ENCODE peak calls at places on chromosomes 6 and 20, in seven cellular contexts. L is IMR-90, Q is neuronal stem cell, I is mesendoderm, T is H9, B is H1, J is trophoblast cell. C is an unnamed sample.

GRCh38 chr20:20743511-20744169 is 31.2 kb upstream of the RALGAPA2 start:
- DNase-seq in T (peak), L (no peak), I (peak), B (no peak), J (no peak), Q (peak), C (peak)

GRCh38 chr20:59559863-59560262 is 44.5 kb upstream of the PHACTR3 start:
- DNase-seq in T (no peak), L (no peak), B (no peak), I (no peak), J (no peak), Q (no peak), C (no peak)

GRCh38 chr6:72290620-72291019 is 331.2 kb upstream of the KCNQ5 start:
- DNase-seq in B (no peak), J (no peak), Q (no peak), T (no peak), I (no peak), L (no peak), C (no peak)

GRCh38 chr6:1766663-1767062 is 156.9 kb downstream of the FOXC1 start:
- DNase-seq in J (no peak), I (no peak), T (no peak), Q (no peak), L (peak), B (no peak), C (peak)

GRCh38 chr6:108654465-108655106 is 93.9 kb downstream of the FOXO3 start:
- DNase-seq in L (peak), T (no peak), I (no peak), Q (no peak), J (no peak), B (no peak), C (no peak)

GRCh38 chr6:41607036-41607435 is 31.2 kb upstream of the MDFI start:
- DNase-seq in I (no peak), T (no peak), Q (no peak), J (no peak), L (no peak), B (no peak), C (no peak)

GRCh38 chr20:5510446-5510845 is 193.7 kb upstream of the PROKR2 start:
- DNase-seq in I (peak), L (no peak), J (no peak), T (peak), B (peak), Q (peak), C (no peak)

GRCh38 chr6:161198176-161198575 is 75.7 kb downstream of the AGPAT4 start:
- DNase-seq in T (no peak), L (no peak), Q (no peak), B (no peak), I (no peak), J (no peak), C (no peak)

GRCh38 chr6:18561006-18561750 is 174.0 kb downstream of the RNF144B start:
- DNase-seq in I (no peak), T (no peak), L (no peak), Q (no peak), B (no peak), J (no peak), C (no peak)

GRCh38 chr6:11188161-11188915 is 44.1 kb downstream of the NEDD9 start:
- DNase-seq in B (no peak), J (no peak), I (no peak), Q (no peak), T (no peak), L (peak), C (no peak)

GRCh38 chr6:124480021-124480430 is 482.2 kb upstream of the RNF217 start:
- DNase-seq in I (peak), T (no peak), B (no peak), Q (no peak), L (no peak), J (no peak), C (no peak)

GRCh38 chr20:11676618-11677289 is 240.9 kb upstream of the BTBD3 start:
- DNase-seq in J (peak), B (no peak), L (peak), T (peak), Q (peak), I (peak), C (peak)

GRCh38 chr6:7784706-7785105 is 58.8 kb downstream of the BMP6 start:
- DNase-seq in B (no peak), Q (no peak), L (no peak), J (no peak), I (no peak), T (no peak), C (no peak)

GRCh38 chr6:2562721-2563120 is 188.0 kb downstream of the MYLK4 start:
- DNase-seq in I (no peak), J (no peak), L (no peak), B (no peak), T (no peak), Q (no peak), C (no peak)

GRCh38 chr6:37054171-37054570 is 48.7 kb downstream of the FGD2 start:
- DNase-seq in L (no peak), B (no peak), J (no peak), Q (no peak), T (no peak), I (no peak), C (no peak)

GRCh38 chr20:25601659-25602058 is 16.3 kb upstream of the NINL start:
- DNase-seq in J (no peak), Q (no peak), B (no peak), L (no peak), I (no peak), T (no peak), C (no peak)

GRCh38 chr6:130431346-130431745 is 65.5 kb downstream of the TMEM200A start:
- DNase-seq in J (no peak), Q (no peak), I (peak), T (no peak), L (no peak), B (no peak), C (no peak)

GRCh38 chr6:10316327-10316726 is 98.5 kb downstream of the TFAP2A start:
- DNase-seq in I (no peak), B (no peak), J (peak), L (peak), Q (no peak), T (no peak), C (peak)

GRCh38 chr6:157682856-157683481 is 140.1 kb upstream of the SNX9 start:
- DNase-seq in I (no peak), B (no peak), Q (no peak), T (no peak), J (peak), L (peak), C (peak)

GRCh38 chr20:45917790-45918141 is 5.8 kb upstream of the PLTP start:
- DNase-seq in B (no peak), J (no peak), I (no peak), Q (no peak), T (no peak), L (peak), C (peak)

GRCh38 chr6:116100419-116101297 is at the start of gene NT5DC1:
- DNase-seq in I (peak), L (peak), J (peak), T (peak), B (peak), Q (peak), C (peak)

GRCh38 chr20:40050596-40050995 is 638.4 kb downstream of the MAFB start:
- DNase-seq in T (no peak), Q (no peak), J (no peak), L (no peak), I (no peak), B (no peak), C (no peak)

GRCh38 chr6:149429427-149430360 is 29.6 kb downstream of the SUMO4 start:
- DNase-seq in J (no peak), I (no peak), T (no peak), Q (no peak), B (no peak), L (no peak), C (no peak)
- H4K8ac ChIP-seq in J (no peak), I (no peak), T (no peak), Q (no peak), B (no peak), L (no peak), C (no peak)

DNA sequence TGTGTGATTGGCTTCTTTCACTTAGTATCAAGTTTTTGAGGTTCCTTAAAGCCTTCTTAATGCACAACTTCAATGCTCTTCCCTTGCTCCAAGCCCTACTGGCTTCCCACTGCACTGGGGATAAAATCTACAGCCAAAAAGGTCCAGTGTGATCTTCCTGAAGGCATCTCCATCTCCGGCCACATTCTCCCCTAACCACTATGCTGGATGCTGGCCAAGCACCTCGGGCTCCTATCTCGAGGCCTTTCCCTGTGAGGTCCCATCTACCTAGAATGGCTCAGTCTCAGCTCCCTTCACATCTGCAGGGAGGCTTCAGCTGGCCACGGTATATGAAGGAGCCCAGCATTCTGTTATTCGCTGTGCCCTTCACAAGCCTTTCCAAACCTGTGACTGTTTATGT is 48.1 kb downstream of the CNKSR3 start:
- DNase-seq in T (no peak), L (no peak), Q (no peak), J (no peak), B (no peak), I (no peak), C (no peak)
- H4K8ac ChIP-seq in T (no peak), L (no peak), Q (no peak), J (no peak), B (no peak), I (no peak), C (no peak)

DNA sequence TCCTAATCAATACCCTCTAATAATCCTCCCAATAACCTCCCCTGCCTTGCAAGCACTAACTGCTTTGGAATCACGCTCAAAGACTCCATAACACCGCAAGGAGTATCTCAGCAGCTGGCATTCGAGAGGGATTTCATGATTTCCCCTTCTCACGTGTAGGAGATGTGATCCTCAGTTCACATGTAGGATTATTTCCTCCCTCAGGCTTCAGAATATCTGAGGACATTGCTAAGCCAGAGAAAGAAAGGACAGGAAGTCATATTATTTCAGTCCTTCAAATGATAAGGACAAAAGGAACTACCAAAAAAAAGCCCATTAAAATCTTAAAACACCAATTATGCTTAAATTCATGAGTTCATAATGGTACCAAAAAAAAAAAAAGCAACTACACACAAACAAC is 122.9 kb downstream of the NFATC2 start:
- DNase-seq in J (no peak), T (no peak), B (no peak), I (no peak), L (no peak), Q (no peak), C (no peak)
- H4K8ac ChIP-seq in J (peak), T (no peak), B (no peak), I (no peak), L (no peak), Q (no peak), C (no peak)

GRCh38 chr6:167496707-167497106 is 171.8 kb downstream of the TTLL2 start:
- DNase-seq in B (no peak), T (no peak), Q (no peak), J (no peak), I (no peak), L (no peak), C (no peak)

GRCh38 chr6:167495506-167496391 is 170.9 kb downstream of the TTLL2 start:
- DNase-seq in Q (no peak), L (no peak), J (no peak), B (no peak), I (no peak), T (no peak), C (no peak)

GRCh38 chr6:167499161-167499660 is 174.3 kb downstream of the TTLL2 start:
- DNase-seq in Q (no peak), L (no peak), I (no peak), J (no peak), T (no peak), B (no peak), C (no peak)

GRCh38 chr6:167494698-167495435 is 170.0 kb downstream of the TTLL2 start:
- DNase-seq in L (no peak), Q (no peak), T (no peak), J (no peak), B (no peak), I (no peak), C (no peak)

DNA sequence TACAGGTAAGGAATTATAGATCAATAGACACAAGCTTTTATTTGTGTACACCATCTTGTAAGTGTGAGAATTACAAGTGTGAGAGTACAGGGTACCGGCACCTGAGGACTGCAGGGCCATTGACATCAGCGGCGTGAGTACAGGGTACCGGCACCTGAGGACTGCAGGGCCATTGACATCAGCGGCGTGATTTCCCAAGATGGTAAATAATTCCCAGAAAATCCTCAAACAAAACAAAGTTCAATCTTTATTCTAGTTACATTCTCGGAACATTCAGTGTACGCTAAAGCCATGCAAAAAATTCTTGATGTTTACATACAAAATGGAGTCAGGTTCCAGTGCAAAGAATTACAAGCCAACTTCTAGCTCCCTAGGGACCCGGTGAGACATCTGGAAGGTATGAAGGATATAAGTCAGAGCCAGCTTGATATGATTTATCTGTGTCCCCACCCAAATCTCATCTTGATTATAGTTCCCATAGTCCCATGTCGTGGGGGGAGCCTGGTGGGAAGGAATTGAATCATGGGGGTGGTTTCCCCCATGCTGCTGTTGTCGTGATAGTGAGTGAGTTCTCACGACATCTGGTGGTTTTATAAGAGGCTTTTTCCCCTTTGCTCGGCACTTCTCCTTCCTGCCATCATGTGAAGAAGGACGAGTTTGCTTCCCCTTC is 172.6 kb downstream of the TTLL2 start:
- DNase-seq in J (no peak), B (no peak), Q (no peak), L (no peak), T (no peak), I (no peak), C (peak)
- H4K8ac ChIP-seq in J (no peak), B (no peak), Q (no peak), L (no peak), T (no peak), I (no peak), C (no peak)

DNA sequence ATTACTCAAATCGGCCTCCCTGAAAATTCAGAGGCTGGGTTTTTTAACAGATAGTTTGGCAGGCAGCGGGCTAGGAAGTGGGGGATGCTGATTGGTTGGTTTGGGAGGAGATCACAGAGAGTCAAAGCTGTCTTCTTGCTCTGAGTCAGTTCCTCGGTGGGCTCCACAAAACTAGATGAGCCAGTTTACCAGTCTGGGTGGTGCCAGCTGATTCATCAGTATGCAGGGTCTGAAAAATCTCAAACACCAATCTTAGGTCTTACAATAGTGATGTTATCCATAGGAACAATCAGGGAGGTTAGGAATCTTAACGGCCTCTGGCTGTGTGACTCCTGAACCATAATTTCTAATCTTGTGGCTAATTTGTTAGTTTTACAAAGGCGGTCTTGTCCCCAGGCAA is 190.7 kb downstream of the C6orf118 start:
- DNase-seq in J (peak), T (no peak), L (no peak), I (peak), Q (no peak), B (no peak), C (no peak)
- H4K8ac ChIP-seq in J (no peak), T (no peak), L (no peak), I (no peak), Q (no peak), B (no peak), C (no peak)